ENCODE peak calls at places on chromosomes 13 and 19, in nine cellular contexts. Q, J, Z, P, H, N, T, Y and K are unnamed samples.

GRCh38 chr13:52827839-52828238 is 20.6 kb downstream of the PCDH8 start:
- DNase-seq in J (no peak), T (no peak), Z (no peak), H (peak), Y (peak), P (no peak), Q (no peak), N (no peak), K (no peak)

GRCh38 chr13:88958821-88959220 is 1287.7 kb downstream of the SLITRK5 start:
- DNase-seq in P (no peak), J (no peak), T (no peak), Y (peak), N (peak), H (no peak), Q (no peak), Z (no peak), K (no peak)

GRCh38 chr13:30526612-30527217 is 61.0 kb upstream of the HMGB1 start:
- DNase-seq in H (no peak), Q (peak), J (no peak), N (peak), Y (no peak), T (no peak), Z (no peak), P (no peak), K (no peak)

GRCh38 chr13:72970956-72971355 is 87.8 kb upstream of the KLF5 start:
- DNase-seq in N (peak), J (no peak), Z (no peak), H (no peak), T (no peak), P (no peak), Y (no peak), Q (no peak), K (no peak)

GRCh38 chr13:74372511-74372910 is 238.3 kb upstream of the KLF12 start:
- DNase-seq in Z (no peak), J (no peak), T (no peak), Y (no peak), P (no peak), H (no peak), Q (no peak), N (no peak), K (no peak)

GRCh38 chr13:76903544-76904162 is 17.4 kb upstream of the KCTD12 start:
- DNase-seq in Q (peak), T (peak), Y (peak), P (peak), N (peak), H (peak), J (peak), Z (peak), K (peak)

GRCh38 chr13:21078501-21078900 is 17.1 kb upstream of the LATS2 start:
- DNase-seq in Z (no peak), N (peak), T (no peak), H (no peak), J (no peak), P (no peak), Y (no peak), Q (no peak), K (no peak)

GRCh38 chr13:24223341-24224231 is 63.1 kb downstream of the SPATA13 start:
- DNase-seq in J (no peak), P (no peak), H (no peak), Z (no peak), N (no peak), Q (no peak), T (no peak), Y (no peak), K (no peak)

GRCh38 chr19:1872807-1873523 is 9.6 kb upstream of the KLF16 start:
- DNase-seq in T (no peak), Q (no peak), H (no peak), P (no peak), Y (no peak), J (no peak), N (no peak), Z (no peak), K (no peak)

GRCh38 chr19:17170538-17171297 is 44.4 kb upstream of the USE1 start:
- DNase-seq in P (no peak), H (no peak), Z (no peak), Y (no peak), T (no peak), Q (no peak), N (no peak), J (no peak), K (no peak)

GRCh38 chr13:52845766-52846566 is 2.5 kb downstream of the PCDH8 start:
- DNase-seq in Q (peak), T (peak), Z (no peak), H (peak), P (peak), N (no peak), J (no peak), Y (no peak), K (peak)

GRCh38 chr19:11151181-11151580 is 4.4 kb downstream of the SPC24 start:
- DNase-seq in T (no peak), Z (no peak), P (no peak), Q (no peak), N (peak), J (no peak), Y (no peak), H (no peak), K (no peak)

GRCh38 chr19:14150041-14150769 is 13.8 kb upstream of the ASF1B start:
- DNase-seq in Z (no peak), P (no peak), H (no peak), T (peak), Q (no peak), N (no peak), Y (no peak), J (no peak), K (no peak)

GRCh38 chr19:58544591-58545285 is 874 bp downstream of the TRIM28 start:
- DNase-seq in N (peak), Y (no peak), Q (peak), P (peak), H (no peak), Z (no peak), T (no peak), J (no peak), K (peak)

GRCh38 chr19:32748497-32748896 is 28.9 kb downstream of the TDRD12 start:
- DNase-seq in H (no peak), N (no peak), Q (no peak), T (peak), Z (no peak), Y (no peak), J (no peak), P (no peak), K (no peak)

GRCh38 chr13:21744149-21744548 is 73.3 kb downstream of the FGF9 start:
- DNase-seq in J (no peak), Z (no peak), Y (no peak), Q (no peak), P (no peak), N (no peak), H (no peak), T (no peak), K (no peak)

GRCh38 chr13:19152403-19152802 is 29.2 kb downstream of the TUBA3C start:
- DNase-seq in J (no peak), N (no peak), Z (no peak), T (no peak), Y (no peak), H (no peak), P (no peak), Q (no peak), K (no peak)

GRCh38 chr13:99380921-99381645 is 73.9 kb upstream of the GPR183 start:
- DNase-seq in Y (no peak), N (no peak), Q (no peak), J (no peak), T (peak), H (no peak), Z (no peak), P (no peak), K (no peak)

GRCh38 chr13:78595819-78596700 is 7.3 kb downstream of the POU4F1 start:
- DNase-seq in Y (no peak), N (no peak), Z (no peak), J (no peak), P (peak), Q (peak), T (no peak), H (peak), K (no peak)

GRCh38 chr19:44757057-44757734 is 8.7 kb downstream of the BCL3 start:
- DNase-seq in H (peak), Z (peak), N (peak), P (peak), J (no peak), Y (no peak), Q (no peak), T (no peak), K (no peak)

GRCh38 chr13:34561033-34561432 is 381.0 kb upstream of the NBEA start:
- DNase-seq in H (no peak), N (no peak), Y (no peak), J (no peak), Z (no peak), T (no peak), P (no peak), Q (no peak), K (no peak)

GRCh38 chr19:32866564-32867265 is 2.9 kb downstream of the SLC7A9 start:
- DNase-seq in P (no peak), Y (no peak), J (no peak), N (no peak), Z (no peak), H (no peak), T (no peak), Q (peak), K (no peak)

GRCh38 chr13:39567569-39567968 is 35.4 kb downstream of the LHFPL6 start:
- DNase-seq in P (no peak), T (no peak), H (no peak), Y (no peak), N (no peak), J (no peak), Z (no peak), Q (no peak), K (no peak)

GRCh38 chr13:90416519-90416918 is 931.0 kb upstream of the MIR17HG start:
- DNase-seq in J (no peak), Y (no peak), P (no peak), T (no peak), Q (no peak), Z (no peak), N (peak), H (no peak), K (no peak)

GRCh38 chr19:10193666-10194499 is 870 bp downstream of the DNMT1 start:
- DNase-seq in T (peak), P (peak), Z (no peak), Q (peak), N (peak), J (no peak), Y (peak), H (no peak), K (peak)

GRCh38 chr19:32063601-32064000 is 281.8 kb upstream of the ZNF507 start:
- DNase-seq in Z (no peak), T (no peak), J (no peak), Q (no peak), P (no peak), H (no peak), Y (no peak), N (no peak), K (no peak)

GRCh38 chr19:2443785-2444182 is 13.0 kb downstream of the LMNB2 start:
- DNase-seq in T (no peak), N (no peak), J (no peak), H (no peak), Q (no peak), Y (no peak), Z (no peak), P (no peak), K (no peak)

GRCh38 chr13:75832812-75833211 is 196.7 kb downstream of the LMO7 start:
- DNase-seq in Q (no peak), J (no peak), T (no peak), Y (no peak), P (no peak), Z (no peak), H (no peak), N (no peak), K (no peak)

GRCh38 chr13:51801631-51802099 is 2.3 kb downstream of the DHRS12 start:
- DNase-seq in P (no peak), J (no peak), T (no peak), Q (no peak), N (no peak), Y (no peak), H (peak), Z (peak), K (peak)

GRCh38 chr13:21175656-21176194 is 627 bp downstream of the SKA3 start:
- DNase-seq in Q (no peak), T (no peak), Y (no peak), P (no peak), J (no peak), Z (no peak), N (no peak), H (peak), K (no peak)

GRCh38 chr13:42864952-42865634 is 83.7 kb downstream of the FAM216B start:
- DNase-seq in N (no peak), T (no peak), J (no peak), Y (no peak), H (no peak), P (no peak), Q (no peak), Z (no peak), K (no peak)